ENCODE peak calls at places on chromosome 6, in four cellular contexts. One of them, this sample, is unnamed. For H3K36me3, the result is how much of the 10 kb centered on the place peaks cover.

GRCh38 chr6:88730602-88731001 is 232.8 kb downstream of the RNGTT start:
- DNase-seq in GM23248: peak
- DNase-seq in GM23338: peak
- DNase-seq in MM.1S: no peak
- DNase-seq in this sample: no peak

GRCh38 chr6:87122477-87122876 is 27.6 kb upstream of the CGA start:
- DNase-seq in GM23338: peak
- DNase-seq in MM.1S: no peak
- DNase-seq in GM23248: no peak
- DNase-seq in this sample: no peak

GRCh38 chr6:14897836-14898235 is 348.0 kb upstream of the JARID2 start:
- DNase-seq in GM23338: no peak
- DNase-seq in GM23248: no peak
- DNase-seq in MM.1S: no peak
- DNase-seq in this sample: no peak

GRCh38 chr6:7262037-7262461 is 51.0 kb downstream of the SSR1 start:
- DNase-seq in GM23338: peak
- DNase-seq in GM23248: no peak
- DNase-seq in MM.1S: no peak
- DNase-seq in this sample: peak

GRCh38 chr6:4320860-4321259 is 185.5 kb upstream of the ECI2 start:
- DNase-seq in GM23338: no peak
- DNase-seq in MM.1S: no peak
- DNase-seq in GM23248: peak
- DNase-seq in this sample: peak

GRCh38 chr6:35391240-35391968 is 49.0 kb downstream of the PPARD start:
- DNase-seq in MM.1S: no peak
- DNase-seq in GM23248: peak
- DNase-seq in GM23338: no peak
- DNase-seq in this sample: no peak

GRCh38 chr6:444653-445275 is 53.2 kb downstream of the IRF4 start:
- DNase-seq in GM23338: no peak
- DNase-seq in MM.1S: no peak
- DNase-seq in GM23248: peak
- DNase-seq in this sample: no peak

GRCh38 chr6:169799474-169799926 is 48.1 kb downstream of the ERMARD start:
- DNase-seq in GM23338: no peak
- DNase-seq in GM23248: no peak
- DNase-seq in MM.1S: no peak
- DNase-seq in this sample: no peak

GRCh38 chr6:84976516-84977420 is 212.4 kb upstream of the TBX18 start:
- DNase-seq in GM23338: no peak
- DNase-seq in GM23248: no peak
- DNase-seq in MM.1S: no peak
- DNase-seq in this sample: no peak

GRCh38 chr6:26327450-26328264 is 37.3 kb upstream of the BTN3A2 start:
- DNase-seq in GM23338: peak
- DNase-seq in GM23248: peak
- DNase-seq in MM.1S: no peak
- DNase-seq in this sample: peak

GRCh38 chr6:166849762-166850181 is 106.6 kb downstream of the RNASET2 start:
- DNase-seq in GM23338: no peak
- DNase-seq in GM23248: peak
- DNase-seq in MM.1S: no peak
- DNase-seq in this sample: no peak

GRCh38 chr6:112665815-112666214 is 318.7 kb downstream of the RFPL4B start:
- DNase-seq in GM23338: no peak
- DNase-seq in MM.1S: no peak
- DNase-seq in GM23248: peak
- DNase-seq in this sample: no peak

GRCh38 chr6:43742931-43743632 is 26.9 kb upstream of the VEGFA start:
- DNase-seq in GM23338: no peak
- DNase-seq in MM.1S: no peak
- DNase-seq in GM23248: no peak
- DNase-seq in this sample: no peak

GRCh38 chr6:56550307-56550706 is 92.4 kb downstream of the DST start:
- DNase-seq in GM23338: no peak
- DNase-seq in GM23248: peak
- DNase-seq in MM.1S: no peak
- DNase-seq in this sample: no peak
- H3K4me3 ChIP-seq in GM23338: no peak
- H3K4me3 ChIP-seq in GM23248: peak
- H3K4me3 ChIP-seq in MM.1S: peak
- H3K4me3 ChIP-seq in this sample: no peak

DNA sequence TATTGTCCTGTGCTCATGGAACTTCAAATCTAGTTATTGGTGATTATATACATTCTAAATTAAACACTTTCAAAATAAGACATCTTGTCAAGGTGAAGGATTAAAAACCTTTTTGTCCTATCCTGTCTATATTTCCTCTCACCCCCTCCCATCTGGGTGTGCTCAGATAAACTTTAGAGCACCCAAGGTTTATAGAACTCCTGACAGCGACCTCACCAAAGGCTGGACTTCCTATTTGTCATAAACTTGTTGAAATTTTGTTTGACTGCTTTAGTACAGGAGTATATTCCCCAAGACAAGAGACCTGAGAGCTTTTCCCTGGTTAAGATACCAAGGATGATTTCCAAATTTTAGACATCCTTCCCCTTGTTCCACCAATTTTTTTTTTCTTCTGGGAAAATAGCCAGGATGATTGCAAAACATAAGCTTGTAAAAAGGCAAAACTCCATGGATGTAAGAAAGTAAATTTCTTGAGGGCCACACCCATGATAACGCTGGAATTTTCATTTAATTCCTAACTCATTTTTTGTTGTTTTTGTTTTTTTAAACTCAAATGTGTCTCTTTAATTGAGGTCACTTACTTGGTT is 33.0 kb downstream of the CARMIL1 start:
- DNase-seq in MM.1S: no peak
- DNase-seq in GM23248: peak
- DNase-seq in GM23338: no peak
- DNase-seq in this sample: no peak
- TF ChIP-seq EZH2phosphoT487 in MM.1S: no peak
- TF ChIP-seq EZH2phosphoT487 in GM23248: no peak
- TF ChIP-seq EZH2phosphoT487 in GM23338: no peak
- TF ChIP-seq EZH2phosphoT487 in this sample: no peak

GRCh38 chr6:12064125-12064524 is 52.0 kb downstream of the HIVEP1 start:
- DNase-seq in GM23338: no peak
- DNase-seq in GM23248: peak
- DNase-seq in MM.1S: no peak
- DNase-seq in this sample: no peak
- H3K36me3 ChIP-seq in GM23338: under half
- H3K36me3 ChIP-seq in GM23248: under half
- H3K36me3 ChIP-seq in MM.1S: under half
- H3K36me3 ChIP-seq in this sample: under half

DNA sequence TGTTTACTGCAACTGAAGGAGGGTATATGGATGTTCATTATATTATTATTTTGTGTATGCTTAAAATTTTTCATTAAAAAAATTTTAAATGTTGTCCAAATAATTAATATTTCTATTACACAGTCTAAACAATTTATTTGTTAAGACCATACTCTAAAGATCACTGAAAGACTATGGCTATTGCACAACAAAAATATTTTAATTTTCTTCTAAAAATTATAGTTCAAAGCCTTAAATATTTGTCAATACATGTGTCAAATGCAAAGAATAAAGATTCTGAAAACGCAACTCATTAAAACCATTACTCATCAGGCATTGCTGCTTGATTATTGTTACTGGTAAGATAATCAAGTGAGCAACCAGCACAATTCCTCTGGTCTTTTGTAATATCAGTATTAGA is 2.2 kb downstream of the MMS22L start:
- DNase-seq in MM.1S: no peak
- DNase-seq in GM23338: no peak
- DNase-seq in GM23248: no peak
- DNase-seq in this sample: no peak
- H3K4me3 ChIP-seq in MM.1S: no peak
- H3K4me3 ChIP-seq in GM23338: peak
- H3K4me3 ChIP-seq in GM23248: peak
- H3K4me3 ChIP-seq in this sample: no peak

DNA sequence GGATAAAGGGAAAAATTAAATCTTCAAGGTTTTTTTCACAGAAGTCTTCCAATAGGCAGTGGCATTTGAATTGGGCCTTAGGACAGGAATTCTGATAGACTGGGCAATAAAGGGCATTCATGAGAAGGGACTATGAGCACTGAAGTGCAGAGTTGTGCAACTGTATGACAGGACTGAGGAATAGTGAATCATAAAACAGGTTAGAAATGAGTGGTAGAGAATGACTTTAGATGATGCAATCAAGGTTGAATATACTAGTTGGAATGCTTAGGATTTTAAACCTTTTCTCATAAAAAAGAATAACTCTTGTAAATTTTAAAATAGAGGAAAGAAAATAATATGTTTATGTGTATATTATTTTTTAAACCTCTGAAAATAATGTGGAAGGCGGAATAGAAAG is 944.7 kb downstream of the PHF3 start:
- DNase-seq in GM23338: no peak
- DNase-seq in MM.1S: no peak
- DNase-seq in GM23248: peak
- DNase-seq in this sample: peak
- TF ChIP-seq EZH2phosphoT487 in GM23338: no peak
- TF ChIP-seq EZH2phosphoT487 in MM.1S: no peak
- TF ChIP-seq EZH2phosphoT487 in GM23248: no peak
- TF ChIP-seq EZH2phosphoT487 in this sample: no peak

This sample was measured in hepatocyte.